ENCODE peak calls at places on chromosome 9, in five cellular contexts. O is progenitor cell of endocrine pancreas, Q is GM10248, U is DND-41, I is hepatocyte. C is an unnamed sample.

GRCh38 chr9:80012557-80013330 is 441.0 kb downstream of the TLE4 start:
- DNase-seq in O (no peak), Q (no peak), U (peak; percentile 7), I (no peak), C (no peak)

GRCh38 chr9:100281069-100281468 is 71.7 kb downstream of the TEX10 start:
- DNase-seq in O (no peak), Q (no peak), U (no peak), I (no peak), C (no peak)

GRCh38 chr9:78230761-78231160 is 5.1 kb upstream of the CEP78 start:
- DNase-seq in O (no peak), Q (no peak), U (no peak), I (no peak), C (no peak)

GRCh38 chr9:121819511-121820231 is 168.2 kb downstream of the DAB2IP start:
- DNase-seq in O (no peak), Q (no peak), U (no peak), I (no peak), C (no peak)

GRCh38 chr9:95499101-95499676 is 17.6 kb downstream of the PTCH1 start:
- DNase-seq in O (no peak), Q (no peak), U (no peak), I (no peak), C (no peak)

GRCh38 chr9:71743217-71743705 is 25.1 kb downstream of the CEMIP2 start:
- DNase-seq in O (no peak), Q (no peak), U (no peak), I (no peak), C (no peak)

GRCh38 chr9:134936762-134937555 is 19.2 kb upstream of the FCN1 start:
- DNase-seq in O (no peak), Q (peak; percentile 69), U (no peak), I (no peak), C (no peak)

GRCh38 chr9:133948138-133948537 is 44.0 kb downstream of the VAV2 start:
- DNase-seq in O (no peak), Q (no peak), U (no peak), I (no peak), C (no peak)

GRCh38 chr9:130681769-130682489 is 11.7 kb upstream of the EXOSC2 start:
- DNase-seq in O (no peak), Q (peak; percentile 61), U (peak; percentile 10), I (no peak), C (no peak)

GRCh38 chr9:69131682-69132081 is 42.4 kb upstream of the TJP2 start:
- DNase-seq in O (no peak), Q (no peak), U (no peak), I (peak; percentile 86), C (peak; percentile 36)

GRCh38 chr9:116905131-116905724 is 218.1 kb downstream of the TRIM32 start:
- DNase-seq in O (no peak), Q (no peak), U (no peak), I (no peak), C (no peak)

GRCh38 chr9:133733074-133733408 is 5.1 kb downstream of the SARDH start:
- DNase-seq in O (no peak), Q (no peak), U (no peak), I (no peak), C (peak; percentile 48)

GRCh38 chr9:115198018-115198417 is 80.1 kb upstream of the TNC start:
- DNase-seq in O (no peak), Q (no peak), U (no peak), I (no peak), C (no peak)

GRCh38 chr9:126756876-126757415 is 47.9 kb upstream of the ZBTB43 start:
- DNase-seq in O (no peak), Q (no peak), U (no peak), I (no peak), C (no peak)
- TF ChIP-seq CTCF in O (no peak), Q (no peak), U (no peak), I (no peak), C (no peak)

GRCh38 chr9:98772364-98773155 is 23.8 kb downstream of the ANKS6 start:
- DNase-seq in O (no peak), Q (no peak), U (no peak), I (no peak), C (no peak)

GRCh38 chr9:98774746-98775145 is 21.6 kb downstream of the ANKS6 start:
- DNase-seq in O (no peak), Q (peak; percentile 52), U (no peak), I (no peak), C (no peak)

GRCh38 chr9:98771209-98771874 is 25.0 kb downstream of the ANKS6 start:
- DNase-seq in O (no peak), Q (no peak), U (no peak), I (no peak), C (no peak)

GRCh38 chr9:98775831-98776441 is 20.4 kb downstream of the ANKS6 start:
- DNase-seq in O (peak; percentile 33), Q (peak; percentile 77), U (peak; percentile 60), I (peak; percentile 86), C (no peak)

GRCh38 chr9:98773721-98774120 is 22.6 kb downstream of the ANKS6 start:
- DNase-seq in O (no peak), Q (no peak), U (no peak), I (no peak), C (no peak)
- TF ChIP-seq CTCF in O (no peak), Q (no peak), U (no peak), I (no peak), C (no peak)

GRCh38 chr9:37026085-37026935 is 7.8 kb downstream of the PAX5 start:
- DNase-seq in O (no peak), Q (no peak), U (no peak), I (no peak), C (no peak)
- TF ChIP-seq CTCF in O (no peak), Q (no peak), U (no peak), I (no peak), C (no peak)

DNA sequence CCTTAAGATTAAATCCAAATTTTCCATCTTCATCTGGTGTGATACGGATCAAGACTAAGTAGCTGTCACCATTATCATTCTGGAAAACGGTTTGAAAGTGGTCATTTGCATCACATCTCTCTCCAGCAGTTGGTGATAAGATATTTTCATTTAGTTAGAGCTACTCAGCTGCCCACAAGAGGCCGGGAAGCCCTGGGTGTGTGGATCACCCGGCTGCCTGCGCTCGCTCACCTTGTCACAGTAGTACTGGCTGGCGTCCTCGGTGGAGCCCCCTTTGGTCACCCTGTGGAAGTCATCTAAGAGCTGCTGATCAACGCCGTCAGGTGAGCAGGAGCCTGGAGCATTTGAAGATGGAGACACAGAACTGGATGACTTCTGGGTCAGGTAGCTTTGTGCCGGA is 88.1 kb downstream of the PTPN3 start:
- DNase-seq in O (peak; percentile 24), Q (no peak), U (no peak), I (peak; percentile 15), C (no peak)
- TF ChIP-seq CTCF in O (peak; percentile 51), Q (peak; percentile 1), U (peak; percentile 33), I (no peak), C (peak; percentile 54)

GRCh38 chr9:136409557-136410455 is 608 bp downstream of the ENTR1 start:
- DNase-seq in O (no peak), Q (peak; percentile 58), U (peak; percentile 38), I (peak; percentile 60), C (no peak)

GRCh38 chr9:136410500-136411287 is at the start of the genes ENTR1 and PMPCA:
- DNase-seq in O (peak; percentile 75), Q (peak; percentile 99), U (peak; percentile 92), I (peak; percentile 96), C (peak; percentile 93)

GRCh38 chr9:136416427-136416826 is 6.0 kb downstream of the PMPCA start:
- DNase-seq in O (no peak), Q (no peak), U (no peak), I (no peak), C (no peak)

GRCh38 chr9:136411358-136411757 is 900 bp downstream of the PMPCA start:
- DNase-seq in O (no peak), Q (no peak), U (no peak), I (no peak), C (no peak)

GRCh38 chr9:136412912-136413420 is 2.5 kb downstream of the PMPCA start:
- DNase-seq in O (no peak), Q (no peak), U (no peak), I (no peak), C (no peak)
- TF ChIP-seq CTCF in O (no peak), Q (no peak), U (no peak), I (no peak), C (no peak)

C was measured in type B pancreatic cell.